ENCODE peak calls at places on chromosomes 3 and 15, in nine cellular contexts. One of them, this sample, is unnamed.

GRCh38 chr3:126573492-126574117 is 14.9 kb upstream of the C3orf22 start:
- DNase-seq in transverse colon: peak; percentile 55
- DNase-seq in IMR-90: no peak
- DNase-seq in cardiac muscle cell: no peak
- DNase-seq in uterus: no peak
- DNase-seq in caudate nucleus: no peak
- DNase-seq in body of pancreas: no peak
- DNase-seq in adrenal gland: no peak
- DNase-seq in naive thymus-derived CD4-positive, alpha-beta T cell: no peak
- DNase-seq in this sample: peak; percentile 60

GRCh38 chr15:44729394-44729913 is 6.9 kb upstream of the TRIM69 start:
- DNase-seq in adrenal gland: no peak
- DNase-seq in transverse colon: peak; percentile 63
- DNase-seq in uterus: peak; percentile 43
- DNase-seq in body of pancreas: no peak
- DNase-seq in cardiac muscle cell: no peak
- DNase-seq in IMR-90: peak; percentile 18
- DNase-seq in naive thymus-derived CD4-positive, alpha-beta T cell: no peak
- DNase-seq in caudate nucleus: no peak
- DNase-seq in this sample: peak; percentile 81

GRCh38 chr3:114108137-114108536 is 51.6 kb downstream of the QTRT2 start:
- DNase-seq in IMR-90: no peak
- DNase-seq in caudate nucleus: no peak
- DNase-seq in cardiac muscle cell: no peak
- DNase-seq in body of pancreas: no peak
- DNase-seq in uterus: no peak
- DNase-seq in transverse colon: no peak
- DNase-seq in naive thymus-derived CD4-positive, alpha-beta T cell: no peak
- DNase-seq in adrenal gland: no peak
- DNase-seq in this sample: no peak

GRCh38 chr15:27850961-27851636 is 248.0 kb downstream of the OCA2 start:
- DNase-seq in cardiac muscle cell: no peak
- DNase-seq in adrenal gland: no peak
- DNase-seq in IMR-90: no peak
- DNase-seq in transverse colon: no peak
- DNase-seq in caudate nucleus: no peak
- DNase-seq in body of pancreas: no peak
- DNase-seq in naive thymus-derived CD4-positive, alpha-beta T cell: no peak
- DNase-seq in uterus: no peak
- DNase-seq in this sample: no peak

GRCh38 chr3:13776253-13777050 is 103.4 kb downstream of the WNT7A start:
- DNase-seq in naive thymus-derived CD4-positive, alpha-beta T cell: no peak
- DNase-seq in adrenal gland: no peak
- DNase-seq in body of pancreas: no peak
- DNase-seq in IMR-90: no peak
- DNase-seq in cardiac muscle cell: no peak
- DNase-seq in transverse colon: no peak
- DNase-seq in caudate nucleus: no peak
- DNase-seq in uterus: no peak
- DNase-seq in this sample: no peak

GRCh38 chr3:74443102-74443501 is 171.4 kb downstream of the CNTN3 start:
- DNase-seq in transverse colon: no peak
- DNase-seq in adrenal gland: no peak
- DNase-seq in naive thymus-derived CD4-positive, alpha-beta T cell: no peak
- DNase-seq in body of pancreas: no peak
- DNase-seq in IMR-90: peak; percentile 49
- DNase-seq in caudate nucleus: no peak
- DNase-seq in cardiac muscle cell: no peak
- DNase-seq in uterus: no peak
- DNase-seq in this sample: no peak

GRCh38 chr3:151209652-151210051 is 6.6 kb upstream of the GPR171 start:
- DNase-seq in adrenal gland: no peak
- DNase-seq in body of pancreas: no peak
- DNase-seq in naive thymus-derived CD4-positive, alpha-beta T cell: no peak
- DNase-seq in caudate nucleus: no peak
- DNase-seq in uterus: no peak
- DNase-seq in cardiac muscle cell: no peak
- DNase-seq in transverse colon: no peak
- DNase-seq in IMR-90: no peak
- DNase-seq in this sample: no peak

GRCh38 chr3:52063026-52063723 is 6.8 kb upstream of the DUSP7 start:
- DNase-seq in uterus: no peak
- DNase-seq in cardiac muscle cell: no peak
- DNase-seq in caudate nucleus: no peak
- DNase-seq in naive thymus-derived CD4-positive, alpha-beta T cell: no peak
- DNase-seq in adrenal gland: no peak
- DNase-seq in body of pancreas: no peak
- DNase-seq in transverse colon: no peak
- DNase-seq in IMR-90: no peak
- DNase-seq in this sample: no peak

GRCh38 chr3:32467333-32468070 is 35.1 kb downstream of the CMTM6 start:
- DNase-seq in naive thymus-derived CD4-positive, alpha-beta T cell: peak; percentile 82
- DNase-seq in transverse colon: peak; percentile 80
- DNase-seq in uterus: peak; percentile 47
- DNase-seq in body of pancreas: peak; percentile 83
- DNase-seq in cardiac muscle cell: peak; percentile 79
- DNase-seq in IMR-90: peak; percentile 52
- DNase-seq in adrenal gland: peak; percentile 80
- DNase-seq in caudate nucleus: peak; percentile 75
- DNase-seq in this sample: peak; percentile 96

GRCh38 chr15:73956276-73957086 is 30.2 kb downstream of the LOXL1 start:
- DNase-seq in IMR-90: peak; percentile 92
- DNase-seq in cardiac muscle cell: no peak
- DNase-seq in body of pancreas: no peak
- DNase-seq in caudate nucleus: no peak
- DNase-seq in adrenal gland: no peak
- DNase-seq in naive thymus-derived CD4-positive, alpha-beta T cell: no peak
- DNase-seq in uterus: peak; percentile 62
- DNase-seq in transverse colon: no peak
- DNase-seq in this sample: peak; percentile 61

GRCh38 chr3:111594205-111594604 is 941 bp downstream of the ZBED2 start:
- DNase-seq in adrenal gland: no peak
- DNase-seq in transverse colon: no peak
- DNase-seq in body of pancreas: no peak
- DNase-seq in naive thymus-derived CD4-positive, alpha-beta T cell: no peak
- DNase-seq in cardiac muscle cell: no peak
- DNase-seq in uterus: no peak
- DNase-seq in IMR-90: peak; percentile 91
- DNase-seq in caudate nucleus: no peak
- DNase-seq in this sample: no peak

GRCh38 chr15:68197170-68197492 is 8.0 kb downstream of the CALML4 start:
- DNase-seq in body of pancreas: no peak
- DNase-seq in caudate nucleus: no peak
- DNase-seq in adrenal gland: peak; percentile 49
- DNase-seq in IMR-90: no peak
- DNase-seq in naive thymus-derived CD4-positive, alpha-beta T cell: no peak
- DNase-seq in transverse colon: no peak
- DNase-seq in cardiac muscle cell: no peak
- DNase-seq in uterus: no peak
- DNase-seq in this sample: no peak

GRCh38 chr3:116038968-116039950 is 406.0 kb downstream of the LSAMP start:
- DNase-seq in body of pancreas: no peak
- DNase-seq in naive thymus-derived CD4-positive, alpha-beta T cell: no peak
- DNase-seq in adrenal gland: no peak
- DNase-seq in cardiac muscle cell: no peak
- DNase-seq in caudate nucleus: no peak
- DNase-seq in IMR-90: no peak
- DNase-seq in uterus: no peak
- DNase-seq in transverse colon: no peak
- DNase-seq in this sample: no peak

GRCh38 chr15:85690546-85691226 is 104.0 kb downstream of the KLHL25 start:
- DNase-seq in IMR-90: no peak
- DNase-seq in cardiac muscle cell: no peak
- DNase-seq in adrenal gland: no peak
- DNase-seq in naive thymus-derived CD4-positive, alpha-beta T cell: no peak
- DNase-seq in uterus: no peak
- DNase-seq in body of pancreas: no peak
- DNase-seq in transverse colon: no peak
- DNase-seq in caudate nucleus: no peak
- DNase-seq in this sample: no peak

GRCh38 chr3:171566803-171567422 is 106.7 kb upstream of the TNIK start:
- DNase-seq in adrenal gland: no peak
- DNase-seq in caudate nucleus: no peak
- DNase-seq in cardiac muscle cell: peak; percentile 64
- DNase-seq in IMR-90: peak; percentile 46
- DNase-seq in transverse colon: no peak
- DNase-seq in naive thymus-derived CD4-positive, alpha-beta T cell: no peak
- DNase-seq in uterus: no peak
- DNase-seq in body of pancreas: no peak
- DNase-seq in this sample: no peak

GRCh38 chr15:65195542-65196026 is 10.4 kb upstream of the CLPX start:
- DNase-seq in uterus: no peak
- DNase-seq in caudate nucleus: no peak
- DNase-seq in IMR-90: no peak
- DNase-seq in body of pancreas: no peak
- DNase-seq in adrenal gland: no peak
- DNase-seq in transverse colon: no peak
- DNase-seq in naive thymus-derived CD4-positive, alpha-beta T cell: no peak
- DNase-seq in cardiac muscle cell: no peak
- DNase-seq in this sample: no peak

GRCh38 chr15:65197337-65197645 is 12.1 kb upstream of the CLPX start:
- DNase-seq in naive thymus-derived CD4-positive, alpha-beta T cell: no peak
- DNase-seq in uterus: no peak
- DNase-seq in transverse colon: no peak
- DNase-seq in body of pancreas: no peak
- DNase-seq in IMR-90: no peak
- DNase-seq in cardiac muscle cell: no peak
- DNase-seq in adrenal gland: no peak
- DNase-seq in caudate nucleus: no peak
- DNase-seq in this sample: no peak

GRCh38 chr15:65196637-65197336 is 11.6 kb upstream of the CLPX start:
- DNase-seq in uterus: no peak
- DNase-seq in IMR-90: no peak
- DNase-seq in body of pancreas: no peak
- DNase-seq in cardiac muscle cell: no peak
- DNase-seq in naive thymus-derived CD4-positive, alpha-beta T cell: no peak
- DNase-seq in adrenal gland: no peak
- DNase-seq in caudate nucleus: no peak
- DNase-seq in transverse colon: no peak
- DNase-seq in this sample: no peak

GRCh38 chr15:65192016-65192415 is 6.9 kb upstream of the CLPX start:
- DNase-seq in adrenal gland: no peak
- DNase-seq in cardiac muscle cell: no peak
- DNase-seq in IMR-90: peak; percentile 13
- DNase-seq in caudate nucleus: no peak
- DNase-seq in uterus: no peak
- DNase-seq in transverse colon: no peak
- DNase-seq in body of pancreas: no peak
- DNase-seq in naive thymus-derived CD4-positive, alpha-beta T cell: no peak
- DNase-seq in this sample: no peak

GRCh38 chr15:65194826-65195541 is 9.8 kb upstream of the CLPX start:
- DNase-seq in uterus: peak; percentile 51
- DNase-seq in adrenal gland: no peak
- DNase-seq in transverse colon: no peak
- DNase-seq in IMR-90: no peak
- DNase-seq in naive thymus-derived CD4-positive, alpha-beta T cell: no peak
- DNase-seq in caudate nucleus: no peak
- DNase-seq in cardiac muscle cell: peak; percentile 51
- DNase-seq in body of pancreas: no peak
- DNase-seq in this sample: no peak
- H3K27ac ChIP-seq in uterus: peak overlapping the region; percentile 57
- H3K27ac ChIP-seq in adrenal gland: no peak overlapping the region
- H3K27ac ChIP-seq in transverse colon: peak overlapping the region; percentile 51
- H3K27ac ChIP-seq in IMR-90: no peak overlapping the region
- H3K27ac ChIP-seq in naive thymus-derived CD4-positive, alpha-beta T cell: no peak overlapping the region
- H3K27ac ChIP-seq in caudate nucleus: peak overlapping the region; percentile 6
- H3K27ac ChIP-seq in cardiac muscle cell: peak overlapping the region; percentile 34
- H3K27ac ChIP-seq in body of pancreas: no peak overlapping the region
- H3K27ac ChIP-seq in this sample: no peak overlapping the region

GRCh38 chr3:31178467-31178866 is 284.0 kb upstream of the GADL1 start:
- DNase-seq in cardiac muscle cell: no peak
- DNase-seq in IMR-90: no peak
- DNase-seq in uterus: no peak
- DNase-seq in body of pancreas: no peak
- DNase-seq in naive thymus-derived CD4-positive, alpha-beta T cell: no peak
- DNase-seq in transverse colon: no peak
- DNase-seq in adrenal gland: no peak
- DNase-seq in caudate nucleus: no peak
- DNase-seq in this sample: no peak
- H3K27ac ChIP-seq in cardiac muscle cell: no peak overlapping the region
- H3K27ac ChIP-seq in IMR-90: no peak overlapping the region
- H3K27ac ChIP-seq in uterus: no peak overlapping the region
- H3K27ac ChIP-seq in body of pancreas: no peak overlapping the region
- H3K27ac ChIP-seq in naive thymus-derived CD4-positive, alpha-beta T cell: no peak overlapping the region
- H3K27ac ChIP-seq in transverse colon: no peak overlapping the region
- H3K27ac ChIP-seq in adrenal gland: no peak overlapping the region
- H3K27ac ChIP-seq in caudate nucleus: no peak overlapping the region
- H3K27ac ChIP-seq in this sample: no peak overlapping the region

GRCh38 chr3:141268281-141268680 is 36.7 kb downstream of the PXYLP1 start:
- DNase-seq in uterus: no peak
- DNase-seq in caudate nucleus: no peak
- DNase-seq in naive thymus-derived CD4-positive, alpha-beta T cell: no peak
- DNase-seq in transverse colon: no peak
- DNase-seq in cardiac muscle cell: no peak
- DNase-seq in adrenal gland: peak; percentile 13
- DNase-seq in body of pancreas: no peak
- DNase-seq in IMR-90: no peak
- DNase-seq in this sample: no peak
- H3K27ac ChIP-seq in uterus: no peak overlapping the region
- H3K27ac ChIP-seq in caudate nucleus: no peak overlapping the region
- H3K27ac ChIP-seq in naive thymus-derived CD4-positive, alpha-beta T cell: peak overlapping the region; percentile 77
- H3K27ac ChIP-seq in transverse colon: no peak overlapping the region
- H3K27ac ChIP-seq in cardiac muscle cell: no peak overlapping the region
- H3K27ac ChIP-seq in adrenal gland: no peak overlapping the region
- H3K27ac ChIP-seq in body of pancreas: no peak overlapping the region
- H3K27ac ChIP-seq in IMR-90: no peak overlapping the region
- H3K27ac ChIP-seq in this sample: no peak overlapping the region

DNA sequence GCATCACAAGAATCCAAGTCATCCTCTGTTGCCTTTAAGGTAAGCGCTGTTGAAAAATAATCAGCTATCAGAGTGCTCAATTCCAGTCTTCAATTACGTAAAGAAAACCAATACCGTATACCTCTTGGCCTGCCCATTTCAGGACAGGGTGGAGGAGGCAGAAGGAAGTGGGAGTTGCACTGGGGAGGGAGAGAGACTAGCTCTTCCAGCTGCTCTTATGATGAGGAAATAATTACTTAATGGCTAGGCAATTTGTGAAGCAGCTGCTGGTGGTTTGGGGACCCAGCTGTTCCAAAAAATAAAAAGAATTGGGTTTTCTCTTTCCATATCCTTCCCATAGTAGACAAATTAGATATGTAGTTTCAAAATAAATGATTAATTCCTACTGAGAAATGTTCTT is 365.8 kb upstream of the MCTP2 start:
- DNase-seq in adrenal gland: no peak
- DNase-seq in caudate nucleus: no peak
- DNase-seq in naive thymus-derived CD4-positive, alpha-beta T cell: no peak
- DNase-seq in IMR-90: no peak
- DNase-seq in body of pancreas: no peak
- DNase-seq in transverse colon: no peak
- DNase-seq in uterus: peak; percentile 22
- DNase-seq in cardiac muscle cell: no peak
- DNase-seq in this sample: no peak
- H3K27ac ChIP-seq in adrenal gland: peak overlapping the region; percentile 41
- H3K27ac ChIP-seq in caudate nucleus: no peak overlapping the region
- H3K27ac ChIP-seq in naive thymus-derived CD4-positive, alpha-beta T cell: no peak overlapping the region
- H3K27ac ChIP-seq in IMR-90: no peak overlapping the region
- H3K27ac ChIP-seq in body of pancreas: no peak overlapping the region
- H3K27ac ChIP-seq in transverse colon: peak overlapping the region; percentile 4
- H3K27ac ChIP-seq in uterus: no peak overlapping the region
- H3K27ac ChIP-seq in cardiac muscle cell: no peak overlapping the region
- H3K27ac ChIP-seq in this sample: peak overlapping the region; percentile 39

GRCh38 chr15:70698991-70699390 is 64.4 kb downstream of the UACA start:
- DNase-seq in body of pancreas: no peak
- DNase-seq in transverse colon: no peak
- DNase-seq in naive thymus-derived CD4-positive, alpha-beta T cell: no peak
- DNase-seq in cardiac muscle cell: no peak
- DNase-seq in caudate nucleus: no peak
- DNase-seq in IMR-90: no peak
- DNase-seq in uterus: no peak
- DNase-seq in adrenal gland: no peak
- DNase-seq in this sample: no peak
- H3K27ac ChIP-seq in body of pancreas: peak overlapping the region; percentile 22
- H3K27ac ChIP-seq in transverse colon: no peak overlapping the region
- H3K27ac ChIP-seq in naive thymus-derived CD4-positive, alpha-beta T cell: no peak overlapping the region
- H3K27ac ChIP-seq in cardiac muscle cell: no peak overlapping the region
- H3K27ac ChIP-seq in caudate nucleus: no peak overlapping the region
- H3K27ac ChIP-seq in IMR-90: no peak overlapping the region
- H3K27ac ChIP-seq in uterus: peak overlapping the region; percentile 80
- H3K27ac ChIP-seq in adrenal gland: peak overlapping the region; percentile 52
- H3K27ac ChIP-seq in this sample: peak overlapping the region; percentile 73

This sample was measured in left lung.